ENCODE peak calls at places on chromosomes 6 and 20, in nine cellular contexts. One of them, this sample, is unnamed.

GRCh38 chr6:110703906-110704594 is 111.2 kb downstream of the CDK19 start:
- DNase-seq in lung: no peak
- DNase-seq in gastrocnemius medialis: no peak
- DNase-seq in colonic mucosa: no peak
- DNase-seq in neural progenitor cell: no peak
- DNase-seq in AG04450: no peak
- DNase-seq in GM23338: no peak
- DNase-seq in CD8-positive, alpha-beta T cell: no peak
- DNase-seq in body of pancreas: no peak
- DNase-seq in this sample: no peak

GRCh38 chr20:63441777-63442493 is 30.5 kb downstream of the KCNQ2 start:
- DNase-seq in lung: no peak
- DNase-seq in gastrocnemius medialis: peak
- DNase-seq in colonic mucosa: peak
- DNase-seq in neural progenitor cell: peak
- DNase-seq in AG04450: no peak
- DNase-seq in GM23338: peak
- DNase-seq in CD8-positive, alpha-beta T cell: peak
- DNase-seq in body of pancreas: peak
- DNase-seq in this sample: peak

GRCh38 chr6:113018351-113019151 is 671.4 kb downstream of the RFPL4B start:
- DNase-seq in lung: no peak
- DNase-seq in gastrocnemius medialis: no peak
- DNase-seq in colonic mucosa: peak
- DNase-seq in neural progenitor cell: no peak
- DNase-seq in AG04450: no peak
- DNase-seq in GM23338: no peak
- DNase-seq in CD8-positive, alpha-beta T cell: no peak
- DNase-seq in body of pancreas: no peak
- DNase-seq in this sample: no peak

GRCh38 chr6:52877168-52877567 is 32.3 kb downstream of the GSTA3 start:
- DNase-seq in lung: no peak
- DNase-seq in gastrocnemius medialis: no peak
- DNase-seq in colonic mucosa: no peak
- DNase-seq in neural progenitor cell: no peak
- DNase-seq in AG04450: peak
- DNase-seq in GM23338: no peak
- DNase-seq in CD8-positive, alpha-beta T cell: no peak
- DNase-seq in body of pancreas: no peak
- DNase-seq in this sample: no peak

GRCh38 chr20:60203451-60203850 is 245.2 kb downstream of the CDH26 start:
- DNase-seq in lung: no peak
- DNase-seq in gastrocnemius medialis: no peak
- DNase-seq in colonic mucosa: no peak
- DNase-seq in neural progenitor cell: no peak
- DNase-seq in AG04450: no peak
- DNase-seq in GM23338: no peak
- DNase-seq in CD8-positive, alpha-beta T cell: no peak
- DNase-seq in body of pancreas: no peak
- DNase-seq in this sample: no peak

GRCh38 chr6:29702519-29703103 is 20.6 kb upstream of the HLA-F start:
- DNase-seq in lung: no peak
- DNase-seq in gastrocnemius medialis: no peak
- DNase-seq in colonic mucosa: peak
- DNase-seq in neural progenitor cell: peak
- DNase-seq in AG04450: no peak
- DNase-seq in GM23338: peak
- DNase-seq in CD8-positive, alpha-beta T cell: peak
- DNase-seq in body of pancreas: no peak
- DNase-seq in this sample: peak

GRCh38 chr20:50504231-50504823 is 5.9 kb upstream of the PTPN1 start:
- DNase-seq in lung: no peak
- DNase-seq in gastrocnemius medialis: no peak
- DNase-seq in colonic mucosa: no peak
- DNase-seq in neural progenitor cell: no peak
- DNase-seq in AG04450: no peak
- DNase-seq in GM23338: peak
- DNase-seq in CD8-positive, alpha-beta T cell: no peak
- DNase-seq in body of pancreas: no peak
- DNase-seq in this sample: no peak

GRCh38 chr6:108989700-108990099 is 104.9 kb downstream of the SESN1 start:
- DNase-seq in lung: no peak
- DNase-seq in gastrocnemius medialis: no peak
- DNase-seq in colonic mucosa: peak
- DNase-seq in neural progenitor cell: no peak
- DNase-seq in AG04450: no peak
- DNase-seq in GM23338: no peak
- DNase-seq in CD8-positive, alpha-beta T cell: no peak
- DNase-seq in body of pancreas: peak
- DNase-seq in this sample: no peak

GRCh38 chr6:14713008-14713452 is 532.8 kb upstream of the JARID2 start:
- DNase-seq in lung: no peak
- DNase-seq in gastrocnemius medialis: peak
- DNase-seq in colonic mucosa: no peak
- DNase-seq in neural progenitor cell: no peak
- DNase-seq in AG04450: no peak
- DNase-seq in GM23338: no peak
- DNase-seq in CD8-positive, alpha-beta T cell: no peak
- DNase-seq in body of pancreas: peak
- DNase-seq in this sample: no peak

GRCh38 chr20:47929368-47930115 is 144.3 kb upstream of the SULF2 start:
- DNase-seq in lung: no peak
- DNase-seq in gastrocnemius medialis: peak
- DNase-seq in colonic mucosa: no peak
- DNase-seq in neural progenitor cell: peak
- DNase-seq in AG04450: no peak
- DNase-seq in GM23338: no peak
- DNase-seq in CD8-positive, alpha-beta T cell: no peak
- DNase-seq in body of pancreas: no peak
- DNase-seq in this sample: no peak

GRCh38 chr6:107434812-107435211 is 24.6 kb downstream of the PDSS2 start:
- DNase-seq in lung: no peak
- DNase-seq in gastrocnemius medialis: no peak
- DNase-seq in colonic mucosa: no peak
- DNase-seq in neural progenitor cell: no peak
- DNase-seq in AG04450: no peak
- DNase-seq in GM23338: no peak
- DNase-seq in CD8-positive, alpha-beta T cell: no peak
- DNase-seq in body of pancreas: no peak
- DNase-seq in this sample: no peak

GRCh38 chr6:38638941-38639497 is 710 bp downstream of the BTBD9 start:
- DNase-seq in lung: peak
- DNase-seq in gastrocnemius medialis: no peak
- DNase-seq in colonic mucosa: peak
- DNase-seq in neural progenitor cell: peak
- DNase-seq in AG04450: no peak
- DNase-seq in GM23338: peak
- DNase-seq in CD8-positive, alpha-beta T cell: peak
- DNase-seq in body of pancreas: peak
- DNase-seq in this sample: peak

GRCh38 chr6:19795211-19795610 is 42.0 kb upstream of the ID4 start:
- DNase-seq in lung: no peak
- DNase-seq in gastrocnemius medialis: no peak
- DNase-seq in colonic mucosa: no peak
- DNase-seq in neural progenitor cell: no peak
- DNase-seq in AG04450: no peak
- DNase-seq in GM23338: no peak
- DNase-seq in CD8-positive, alpha-beta T cell: no peak
- DNase-seq in body of pancreas: no peak
- DNase-seq in this sample: no peak

GRCh38 chr20:25045343-25045712 is 12.6 kb downstream of the ACSS1 start:
- DNase-seq in lung: no peak
- DNase-seq in gastrocnemius medialis: peak
- DNase-seq in colonic mucosa: no peak
- DNase-seq in neural progenitor cell: no peak
- DNase-seq in AG04450: no peak
- DNase-seq in GM23338: no peak
- DNase-seq in CD8-positive, alpha-beta T cell: no peak
- DNase-seq in body of pancreas: peak
- DNase-seq in this sample: no peak

GRCh38 chr6:44100088-44100550 is 27.1 kb downstream of the MRPL14 start:
- DNase-seq in lung: no peak
- DNase-seq in gastrocnemius medialis: no peak
- DNase-seq in colonic mucosa: no peak
- DNase-seq in neural progenitor cell: peak
- DNase-seq in AG04450: no peak
- DNase-seq in GM23338: peak
- DNase-seq in CD8-positive, alpha-beta T cell: no peak
- DNase-seq in body of pancreas: peak
- DNase-seq in this sample: no peak

GRCh38 chr20:17832236-17832635 is 132.5 kb downstream of the BANF2 start:
- DNase-seq in lung: no peak
- DNase-seq in gastrocnemius medialis: no peak
- DNase-seq in colonic mucosa: no peak
- DNase-seq in neural progenitor cell: no peak
- DNase-seq in AG04450: no peak
- DNase-seq in GM23338: no peak
- DNase-seq in CD8-positive, alpha-beta T cell: no peak
- DNase-seq in body of pancreas: no peak
- DNase-seq in this sample: no peak

GRCh38 chr6:167933290-167933689 is 64.2 kb upstream of the KIF25 start:
- DNase-seq in lung: no peak
- DNase-seq in gastrocnemius medialis: no peak
- DNase-seq in colonic mucosa: no peak
- DNase-seq in neural progenitor cell: no peak
- DNase-seq in AG04450: no peak
- DNase-seq in GM23338: no peak
- DNase-seq in CD8-positive, alpha-beta T cell: no peak
- DNase-seq in body of pancreas: no peak
- DNase-seq in this sample: no peak

GRCh38 chr20:38143646-38144554 is 21.2 kb downstream of the TGM2 start:
- DNase-seq in lung: no peak
- DNase-seq in gastrocnemius medialis: no peak
- DNase-seq in colonic mucosa: peak
- DNase-seq in neural progenitor cell: no peak
- DNase-seq in AG04450: peak
- DNase-seq in GM23338: no peak
- DNase-seq in CD8-positive, alpha-beta T cell: no peak
- DNase-seq in body of pancreas: peak
- DNase-seq in this sample: no peak

GRCh38 chr6:152272486-152272885 is 364.7 kb downstream of the SYNE1 start:
- DNase-seq in lung: no peak
- DNase-seq in gastrocnemius medialis: no peak
- DNase-seq in colonic mucosa: no peak
- DNase-seq in neural progenitor cell: no peak
- DNase-seq in AG04450: no peak
- DNase-seq in GM23338: no peak
- DNase-seq in CD8-positive, alpha-beta T cell: no peak
- DNase-seq in body of pancreas: no peak
- DNase-seq in this sample: no peak
- H3K4me3 ChIP-seq in lung: no peak
- H3K4me3 ChIP-seq in gastrocnemius medialis: no peak
- H3K4me3 ChIP-seq in colonic mucosa: no peak
- H3K4me3 ChIP-seq in neural progenitor cell: no peak
- H3K4me3 ChIP-seq in AG04450: no peak
- H3K4me3 ChIP-seq in GM23338: no peak
- H3K4me3 ChIP-seq in CD8-positive, alpha-beta T cell: no peak
- H3K4me3 ChIP-seq in body of pancreas: no peak
- H3K4me3 ChIP-seq in this sample: no peak

GRCh38 chr20:58256307-58256706 is 27.9 kb upstream of the ANKRD60 start:
- DNase-seq in lung: no peak
- DNase-seq in gastrocnemius medialis: no peak
- DNase-seq in colonic mucosa: no peak
- DNase-seq in neural progenitor cell: no peak
- DNase-seq in AG04450: no peak
- DNase-seq in GM23338: no peak
- DNase-seq in CD8-positive, alpha-beta T cell: no peak
- DNase-seq in body of pancreas: no peak
- DNase-seq in this sample: no peak
- H3K27ac ChIP-seq in lung: no peak
- H3K27ac ChIP-seq in gastrocnemius medialis: no peak
- H3K27ac ChIP-seq in colonic mucosa: no peak
- H3K27ac ChIP-seq in neural progenitor cell: no peak
- H3K27ac ChIP-seq in AG04450: no peak
- H3K27ac ChIP-seq in GM23338: no peak
- H3K27ac ChIP-seq in CD8-positive, alpha-beta T cell: no peak
- H3K27ac ChIP-seq in body of pancreas: no peak
- H3K27ac ChIP-seq in this sample: no peak

DNA sequence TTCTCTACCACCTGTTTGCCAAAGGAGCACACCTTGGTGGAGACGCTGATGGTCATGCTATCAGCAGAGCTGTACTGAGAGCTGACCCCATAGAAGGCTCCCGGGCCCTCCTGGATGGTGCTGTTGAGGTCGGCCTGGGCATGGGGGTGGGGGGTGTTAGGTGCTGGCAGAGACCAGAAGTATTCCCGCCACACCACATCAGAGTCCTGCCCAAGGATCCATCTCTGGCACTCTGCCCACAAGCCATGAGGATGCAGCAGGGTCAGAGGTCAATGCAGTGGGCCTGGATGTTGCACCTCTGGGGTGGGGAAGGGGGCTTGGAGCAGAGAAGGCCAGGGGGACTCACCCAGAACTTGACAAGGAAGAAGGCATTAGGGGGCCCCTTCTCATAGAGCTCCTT is 7.4 kb downstream of the RPL10A start:
- DNase-seq in lung: no peak
- DNase-seq in gastrocnemius medialis: no peak
- DNase-seq in colonic mucosa: no peak
- DNase-seq in neural progenitor cell: no peak
- DNase-seq in AG04450: no peak
- DNase-seq in GM23338: no peak
- DNase-seq in CD8-positive, alpha-beta T cell: no peak
- DNase-seq in body of pancreas: no peak
- DNase-seq in this sample: no peak
- TF ChIP-seq CTCF in lung: no peak
- TF ChIP-seq CTCF in gastrocnemius medialis: no peak
- TF ChIP-seq CTCF in colonic mucosa: no peak
- TF ChIP-seq CTCF in neural progenitor cell: no peak
- TF ChIP-seq CTCF in AG04450: no peak
- TF ChIP-seq CTCF in GM23338: no peak
- TF ChIP-seq CTCF in CD8-positive, alpha-beta T cell: no peak
- TF ChIP-seq CTCF in body of pancreas: no peak
- TF ChIP-seq CTCF in this sample: no peak

DNA sequence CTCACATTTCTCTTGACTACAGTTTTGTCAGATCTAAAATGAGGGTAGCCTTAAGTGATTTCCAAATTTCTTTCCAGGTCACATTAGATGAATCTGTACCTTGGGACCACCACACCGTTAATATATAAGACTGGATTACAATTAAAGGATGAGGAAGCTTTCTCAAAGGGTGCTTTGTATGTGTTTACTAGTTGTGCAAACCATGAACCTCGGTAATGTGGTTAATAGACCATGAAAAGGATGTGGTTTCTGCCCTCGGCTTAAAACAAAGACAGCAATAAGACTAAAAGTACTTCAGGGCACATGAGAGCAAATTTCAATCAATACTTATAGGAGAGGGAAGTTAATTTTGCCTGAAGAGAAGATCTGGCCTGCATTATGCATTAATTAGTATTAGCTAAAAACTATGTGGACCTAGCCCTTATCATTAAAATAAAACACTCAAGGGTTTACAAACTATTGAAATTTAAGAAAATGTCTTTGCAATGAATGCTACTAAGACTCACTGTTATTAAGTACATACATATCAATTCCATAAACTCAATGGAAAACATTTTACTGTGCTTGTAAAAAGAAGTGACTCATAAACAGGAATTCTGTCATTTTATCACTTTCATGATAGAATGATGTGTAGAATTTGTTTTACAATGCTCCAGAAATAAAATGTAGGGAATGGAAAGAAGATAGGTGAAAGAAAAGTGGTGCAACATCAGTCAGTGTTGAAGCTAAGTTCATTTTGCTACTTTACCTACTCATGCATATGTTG is 936 bp upstream of the TMX4 start:
- DNase-seq in lung: no peak
- DNase-seq in gastrocnemius medialis: no peak
- DNase-seq in colonic mucosa: no peak
- DNase-seq in neural progenitor cell: no peak
- DNase-seq in AG04450: no peak
- DNase-seq in GM23338: no peak
- DNase-seq in CD8-positive, alpha-beta T cell: no peak
- DNase-seq in body of pancreas: no peak
- DNase-seq in this sample: no peak
- H3K4me3 ChIP-seq in lung: no peak
- H3K4me3 ChIP-seq in gastrocnemius medialis: peak
- H3K4me3 ChIP-seq in colonic mucosa: no peak
- H3K4me3 ChIP-seq in neural progenitor cell: peak
- H3K4me3 ChIP-seq in AG04450: no peak
- H3K4me3 ChIP-seq in GM23338: peak
- H3K4me3 ChIP-seq in CD8-positive, alpha-beta T cell: no peak
- H3K4me3 ChIP-seq in body of pancreas: no peak
- H3K4me3 ChIP-seq in this sample: no peak